ENCODE peak calls at places on chromosome 10, in four cellular contexts. Z, N, Q and W are unnamed samples.

GRCh38 chr10:101693701-101694055 is 1.3 kb downstream of the FBXW4 start:
- DNase-seq in Z (no peak), N (no peak), Q (peak; percentile 72), W (no peak)

GRCh38 chr10:100340948-100341847 is 5.8 kb upstream of the SCD start:
- DNase-seq in Z (no peak), N (no peak), Q (no peak), W (no peak)

GRCh38 chr10:15092855-15093408 is 4.2 kb upstream of the RPP38 start:
- DNase-seq in Z (no peak), N (no peak), Q (no peak), W (no peak)

GRCh38 chr10:62015994-62016393 is 114.5 kb downstream of the ARID5B start:
- DNase-seq in Z (no peak), N (no peak), Q (peak; percentile 45), W (no peak)

GRCh38 chr10:97701438-97702064 is 12.0 kb upstream of the MARVELD1 start:
- DNase-seq in Z (peak; percentile 66), N (peak; percentile 70), Q (peak; percentile 75), W (peak; percentile 70)

GRCh38 chr10:96758423-96758822 is 38.1 kb upstream of the PIK3AP1 start:
- DNase-seq in Z (no peak), N (no peak), Q (no peak), W (no peak)

GRCh38 chr10:44863344-44864041 is 47.6 kb upstream of the TMEM72 start:
- DNase-seq in Z (peak; percentile 47), N (peak; percentile 72), Q (no peak), W (no peak)

GRCh38 chr10:132912685-132913558 is 29.4 kb downstream of the CFAP46 start:
- DNase-seq in Z (peak; percentile 80), N (peak; percentile 94), Q (no peak), W (peak; percentile 15)

GRCh38 chr10:56585447-56586171 is 224.6 kb upstream of the ZWINT start:
- DNase-seq in Z (peak; percentile 42), N (no peak), Q (no peak), W (no peak)

GRCh38 chr10:131573256-131574215 is 262.0 kb upstream of the TCERG1L start:
- DNase-seq in Z (no peak), N (no peak), Q (no peak), W (no peak)

GRCh38 chr10:131788386-131788785 is 112.4 kb upstream of the PPP2R2D start:
- DNase-seq in Z (no peak), N (peak; percentile 80), Q (no peak), W (no peak)

GRCh38 chr10:102231357-102232318 is 5.5 kb downstream of the ELOVL3 start:
- DNase-seq in Z (peak; percentile 94), N (peak; percentile 83), Q (peak; percentile 36), W (no peak)

GRCh38 chr10:16612148-16612742 is 90.6 kb upstream of the C1QL3 start:
- DNase-seq in Z (no peak), N (peak; percentile 48), Q (peak; percentile 48), W (peak; percentile 73)

GRCh38 chr10:29297678-29298077 is 8.8 kb downstream of the LYZL1 start:
- DNase-seq in Z (no peak), N (no peak), Q (peak; percentile 40), W (no peak)

GRCh38 chr10:104268691-104269645 is at the start of gene GSTO2:
- DNase-seq in Z (peak; percentile 97), N (peak; percentile 100), Q (peak; percentile 95), W (peak; percentile 94)

GRCh38 chr10:84076047-84076388 is 63.3 kb upstream of the GHITM start:
- DNase-seq in Z (no peak), N (no peak), Q (peak; percentile 84), W (no peak)

GRCh38 chr10:14508725-14509124 is 178.0 kb upstream of the FRMD4A start:
- DNase-seq in Z (no peak), N (no peak), Q (no peak), W (no peak)

GRCh38 chr10:13346280-13346819 is 1.7 kb downstream of the SEPHS1 start:
- DNase-seq in Z (no peak), N (no peak), Q (peak; percentile 61), W (no peak)

GRCh38 chr10:349081-349480 is 213.8 kb downstream of the ZMYND11 start:
- DNase-seq in Z (no peak), N (no peak), Q (no peak), W (no peak)

GRCh38 chr10:16119445-16119844 is 259.1 kb upstream of the MINDY3 start:
- DNase-seq in Z (no peak), N (no peak), Q (no peak), W (no peak)

GRCh38 chr10:97408496-97408992 is 7.4 kb upstream of the RRP12 start:
- DNase-seq in Z (no peak), N (no peak), Q (no peak), W (no peak)

DNA sequence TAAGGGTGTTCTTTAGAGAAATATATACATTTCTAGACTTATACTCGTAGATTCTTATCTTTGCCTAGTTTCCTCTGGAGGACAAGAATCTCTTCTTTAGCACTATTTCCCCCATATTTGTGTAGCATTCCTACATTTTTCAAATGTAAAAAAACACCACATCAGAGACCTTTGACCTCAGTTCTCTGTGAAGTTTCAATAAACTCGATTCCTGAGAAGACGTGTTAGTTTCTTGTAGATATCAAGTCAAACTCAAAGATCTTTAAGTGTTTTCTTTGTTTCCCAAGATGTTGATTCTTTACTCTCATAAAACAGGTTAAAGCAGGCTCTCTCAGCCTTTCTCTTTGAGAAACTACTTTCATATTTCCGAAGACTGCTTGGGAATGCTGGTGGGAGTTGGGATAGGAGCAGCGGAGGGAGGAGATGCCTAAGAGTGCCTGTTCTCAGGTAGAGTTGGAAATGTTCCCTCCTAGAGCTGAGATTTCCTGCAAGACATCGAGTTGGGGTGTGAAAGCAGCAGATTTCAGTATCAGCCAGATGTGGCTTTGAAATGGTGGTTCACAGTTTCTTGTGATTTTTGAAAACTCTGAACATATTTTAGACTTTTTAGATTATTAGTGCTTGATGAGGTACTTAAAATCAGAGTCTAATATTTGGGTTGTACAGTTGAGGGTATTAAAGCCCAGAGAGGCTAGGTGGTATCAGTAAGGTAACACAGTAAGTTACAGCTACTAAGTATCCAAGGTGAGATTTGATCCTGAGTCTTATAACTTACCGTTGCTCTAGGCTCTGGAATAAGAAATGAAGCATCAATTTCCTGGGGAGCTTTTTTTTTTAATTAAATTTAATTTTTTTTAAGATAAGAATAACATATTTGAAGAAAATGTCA is 13.9 kb downstream of the ADK start:
- DNase-seq in Z (no peak), N (no peak), Q (peak; percentile 30), W (no peak)
- H2BK12ac ChIP-seq in Z (no peak overlapping the region), N (no peak overlapping the region), Q (no peak overlapping the region), W (no peak overlapping the region)

GRCh38 chr10:6400331-6400730 is 179.7 kb downstream of the PRKCQ start:
- DNase-seq in Z (no peak), N (no peak), Q (peak; percentile 7), W (no peak)

GRCh38 chr10:6399879-6400278 is 180.2 kb downstream of the PRKCQ start:
- DNase-seq in Z (no peak), N (no peak), Q (peak; percentile 12), W (no peak)

GRCh38 chr10:6399241-6399701 is 180.8 kb downstream of the PRKCQ start:
- DNase-seq in Z (no peak), N (no peak), Q (peak; percentile 79), W (no peak)

GRCh38 chr10:6396652-6397051 is 183.4 kb downstream of the PRKCQ start:
- DNase-seq in Z (no peak), N (no peak), Q (peak; percentile 12), W (no peak)

GRCh38 chr10:6398419-6398818 is 181.7 kb downstream of the PRKCQ start:
- DNase-seq in Z (no peak), N (no peak), Q (no peak), W (no peak)
- H2BK15ac ChIP-seq in Z (no peak overlapping the region), N (no peak overlapping the region), Q (no peak overlapping the region), W (no peak overlapping the region)

GRCh38 chr10:31686566-31686965 is 242.1 kb downstream of the ARHGAP12 start:
- DNase-seq in Z (no peak), N (no peak), Q (no peak), W (no peak)
- H3K9me3 ChIP-seq in Z (peaks cover 53% of the 10 kb centered on the region), N (peaks cover 13% of the 10 kb centered on the region), Q (peaks cover 82% of the 10 kb centered on the region), W (peaks cover 22% of the 10 kb centered on the region)

DNA sequence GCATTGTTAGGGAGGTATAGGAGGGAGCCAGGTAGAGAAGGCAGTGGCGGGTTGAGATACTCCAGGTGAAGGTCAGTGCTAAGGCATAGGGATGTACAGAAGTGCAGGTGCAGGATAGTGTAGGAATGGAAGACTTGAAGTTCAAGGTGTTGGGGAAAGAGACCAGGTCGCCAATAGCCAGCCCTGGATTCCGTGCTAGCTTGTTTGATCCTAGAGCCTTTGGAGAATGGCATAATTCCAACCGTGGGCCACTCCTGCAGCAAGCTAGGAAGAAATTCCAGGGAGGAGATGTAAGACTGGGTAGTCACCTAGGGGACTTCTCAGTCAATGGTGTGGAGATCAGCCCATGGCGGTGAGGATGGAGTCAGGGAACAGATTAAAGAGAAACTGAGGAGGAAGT is 272.7 kb downstream of the RPS24 start:
- DNase-seq in Z (peak; percentile 10), N (no peak), Q (no peak), W (no peak)
- H2BK12ac ChIP-seq in Z (no peak overlapping the region), N (no peak overlapping the region), Q (no peak overlapping the region), W (no peak overlapping the region)

DNA sequence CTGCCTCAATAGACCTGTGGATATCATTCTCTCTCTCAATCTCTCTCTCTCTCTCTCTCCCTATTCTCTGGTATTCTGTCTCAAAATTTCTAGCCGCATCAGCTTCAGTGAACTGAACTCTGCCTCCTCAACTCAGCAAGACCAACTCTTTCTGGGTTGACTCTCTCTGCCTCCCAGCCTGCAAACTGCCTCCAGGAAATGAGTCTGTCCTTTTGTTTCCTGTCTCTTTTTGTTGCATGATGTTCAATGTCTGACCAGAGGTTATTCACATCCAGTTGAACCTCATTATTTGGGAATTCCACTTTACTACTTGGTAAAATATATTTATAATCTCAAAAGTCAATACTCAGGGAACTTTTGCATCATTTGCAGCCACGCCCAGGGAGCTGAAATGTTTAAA is 682.7 kb upstream of the FZD8 start:
- DNase-seq in Z (no peak), N (no peak), Q (no peak), W (no peak)
- H2BK15ac ChIP-seq in Z (no peak overlapping the region), N (no peak overlapping the region), Q (no peak overlapping the region), W (no peak overlapping the region)

DNA sequence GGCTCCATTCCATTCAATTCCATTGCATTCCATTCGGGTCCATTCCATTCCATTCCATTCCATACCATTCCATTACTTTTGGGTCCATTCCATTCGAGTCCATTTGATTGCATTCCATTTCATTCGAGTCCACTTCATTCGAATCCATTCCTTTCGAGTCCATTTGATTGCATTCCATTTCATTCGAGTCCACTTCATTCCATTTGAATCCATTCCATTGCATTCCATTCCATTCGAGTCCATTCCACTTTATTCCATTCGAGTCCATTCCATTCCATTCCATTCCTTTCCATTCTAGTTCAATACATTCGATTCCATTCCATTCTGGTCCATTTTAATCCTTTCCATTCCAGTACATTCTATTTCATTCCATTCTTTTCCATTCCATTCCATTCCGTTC is 334.0 kb downstream of the ZNF33B start:
- DNase-seq in Z (no peak), N (no peak), Q (no peak), W (peak; percentile 59)
- H3K9me3 ChIP-seq in Z (peaks cover 95% of the 10 kb centered on the region), N (peaks cover 100% of the 10 kb centered on the region), Q (peaks cover 96% of the 10 kb centered on the region), W (peaks cover 43% of the 10 kb centered on the region)